ENCODE peak calls at places on chromosomes 12 and 14, in six cellular contexts. H is ovary, O is upper lobe of right lung, N is IMR-90, U is kidney, W is AG04450. Z is an unnamed sample.

GRCh38 chr12:95838125-95838524 is 20.6 kb upstream of the SNRPF start:
- DNase-seq in H (no peak), O (no peak), N (peak; percentile 72), U (no peak), W (no peak), Z (peak; percentile 92)

GRCh38 chr12:93125126-93125525 is 196.0 kb upstream of the EEA1 start:
- DNase-seq in H (no peak), O (no peak), N (no peak), U (no peak), W (no peak), Z (no peak)

GRCh38 chr12:105057174-105057573 is 27.1 kb downstream of the ALDH1L2 start:
- DNase-seq in H (no peak), O (no peak), N (no peak), U (no peak), W (no peak), Z (no peak)

GRCh38 chr12:131321988-131322387 is 368.3 kb downstream of the ADGRD1 start:
- DNase-seq in H (no peak), O (no peak), N (no peak), U (no peak), W (no peak), Z (no peak)

GRCh38 chr12:57389033-57389432 is 41.8 kb downstream of the R3HDM2 start:
- DNase-seq in H (no peak), O (no peak), N (peak; percentile 95), U (no peak), W (peak; percentile 59), Z (peak; percentile 35)

GRCh38 chr14:102568115-102568614 is 24.3 kb upstream of the RCOR1 start:
- DNase-seq in H (no peak), O (no peak), N (no peak), U (no peak), W (no peak), Z (no peak)

GRCh38 chr14:91313852-91314251 is 69.3 kb upstream of the GPR68 start:
- DNase-seq in H (no peak), O (no peak), N (no peak), U (no peak), W (no peak), Z (no peak)

GRCh38 chr12:3043406-3043805 is 33.8 kb upstream of the TSPAN9 start:
- DNase-seq in H (no peak), O (no peak), N (no peak), U (no peak), W (no peak), Z (no peak)

GRCh38 chr14:97101561-97101960 is 304.4 kb downstream of the VRK1 start:
- DNase-seq in H (no peak), O (no peak), N (no peak), U (no peak), W (no peak), Z (no peak)

GRCh38 chr14:56759633-56760032 is 50.6 kb downstream of the OTX2 start:
- DNase-seq in H (no peak), O (no peak), N (no peak), U (no peak), W (no peak), Z (no peak)

GRCh38 chr12:46089414-46090162 is 99.2 kb upstream of the SCAF11 start:
- DNase-seq in H (no peak), O (no peak), N (no peak), U (no peak), W (no peak), Z (no peak)

GRCh38 chr12:93571360-93571853 is 1.1 kb upstream of the SOCS2 start:
- DNase-seq in H (peak; percentile 83), O (peak; percentile 87), N (peak; percentile 55), U (peak; percentile 92), W (no peak), Z (no peak)

GRCh38 chr12:6843118-6843902 is 2.6 kb downstream of the GNB3 start:
- DNase-seq in H (no peak), O (no peak), N (no peak), U (no peak), W (no peak), Z (no peak)

GRCh38 chr14:69316449-69317391 is 56.8 kb downstream of the GALNT16 start:
- DNase-seq in H (peak; percentile 63), O (peak; percentile 61), N (peak; percentile 98), U (peak; percentile 76), W (peak; percentile 94), Z (peak; percentile 96)

GRCh38 chr12:128258866-128259555 is 8.0 kb upstream of the TMEM132C start:
- DNase-seq in H (no peak), O (no peak), N (no peak), U (no peak), W (no peak), Z (no peak)

GRCh38 chr14:65361920-65362319 is 50.6 kb upstream of the FUT8 start:
- DNase-seq in H (peak; percentile 41), O (no peak), N (peak; percentile 90), U (no peak), W (peak; percentile 73), Z (no peak)

GRCh38 chr14:35250319-35250718 is 41.9 kb upstream of the PSMA6 start:
- DNase-seq in H (no peak), O (no peak), N (no peak), U (no peak), W (no peak), Z (no peak)

GRCh38 chr12:48966177-48966890 is 5.2 kb downstream of the WNT10B start:
- DNase-seq in H (no peak), O (no peak), N (no peak), U (no peak), W (no peak), Z (no peak)

GRCh38 chr14:99502989-99503421 is 21.8 kb downstream of the CCNK start:
- DNase-seq in H (no peak), O (peak; percentile 48), N (no peak), U (peak; percentile 38), W (no peak), Z (no peak)

GRCh38 chr12:132352896-132353800 is 23.8 kb upstream of the GALNT9 start:
- DNase-seq in H (no peak), O (no peak), N (no peak), U (peak; percentile 72), W (no peak), Z (no peak)

GRCh38 chr12:81245918-81246611 is 168.2 kb downstream of the ACSS3 start:
- DNase-seq in H (no peak), O (no peak), N (no peak), U (no peak), W (no peak), Z (no peak)

GRCh38 chr12:58588771-58589170 is 331.5 kb downstream of the LRIG3 start:
- DNase-seq in H (no peak), O (no peak), N (peak; percentile 81), U (no peak), W (no peak), Z (no peak)

GRCh38 chr14:59195898-59196297 is 7.4 kb downstream of the DAAM1 start:
- DNase-seq in H (no peak), O (no peak), N (no peak), U (no peak), W (no peak), Z (no peak)

GRCh38 chr14:46108228-46108627 is 543.4 kb downstream of the RPL10L start:
- DNase-seq in H (no peak), O (no peak), N (no peak), U (peak; percentile 19), W (no peak), Z (no peak)

GRCh38 chr12:114625294-114625851 is 58.6 kb downstream of the TBX3 start:
- DNase-seq in H (peak; percentile 38), O (no peak), N (peak; percentile 72), U (no peak), W (peak; percentile 42), Z (peak; percentile 40)
- TF ChIP-seq CTCF in H (no peak), O (peak; percentile 62), N (peak; percentile 87), U (peak; percentile 62), W (peak; percentile 92), Z (peak; percentile 88)

GRCh38 chr14:95134304-95134933 is 22.9 kb downstream of the DICER1 start:
- DNase-seq in H (no peak), O (no peak), N (peak; percentile 76), U (no peak), W (no peak), Z (no peak)
- H3K4me3 ChIP-seq in H (no peak overlapping the region), O (no peak overlapping the region), N (no peak overlapping the region), U (no peak overlapping the region), W (no peak overlapping the region), Z (no peak overlapping the region)

DNA sequence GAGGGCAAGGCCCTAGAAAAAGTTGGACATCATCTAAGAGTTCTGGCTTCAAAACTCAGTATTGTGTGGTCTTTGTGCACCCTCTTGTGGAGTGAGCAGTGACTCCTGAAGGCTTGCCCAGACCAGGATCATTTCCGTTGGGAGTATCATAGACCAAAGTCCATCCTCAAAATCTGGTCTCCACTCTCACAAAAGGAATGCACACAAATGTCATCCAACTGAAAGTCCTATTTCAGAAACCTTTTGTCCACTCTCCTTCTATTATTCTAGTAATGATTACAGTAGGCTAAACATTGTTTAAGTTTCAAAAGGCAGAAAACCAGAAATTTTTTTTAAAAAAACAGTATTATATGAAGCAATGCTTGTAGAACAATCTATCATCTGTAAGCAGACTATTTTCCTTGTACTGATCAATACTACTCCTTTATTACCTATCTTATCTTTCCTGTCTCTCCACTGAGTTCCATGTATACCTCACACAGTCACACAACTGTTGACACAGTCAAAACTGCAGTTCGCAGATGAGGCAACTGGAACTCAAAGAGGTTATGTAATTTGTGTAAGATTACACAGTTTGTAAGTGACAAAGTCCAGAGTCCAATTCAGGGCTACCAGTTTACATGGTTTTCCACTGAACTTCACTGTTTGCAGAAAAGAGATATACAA is 41.4 kb downstream of the COX16 start:
- DNase-seq in H (no peak), O (no peak), N (peak; percentile 61), U (no peak), W (peak; percentile 20), Z (peak; percentile 36)
- TF ChIP-seq CTCF in H (no peak), O (peak; percentile 18), N (peak; percentile 63), U (peak; percentile 52), W (peak; percentile 64), Z (peak; percentile 59)

DNA sequence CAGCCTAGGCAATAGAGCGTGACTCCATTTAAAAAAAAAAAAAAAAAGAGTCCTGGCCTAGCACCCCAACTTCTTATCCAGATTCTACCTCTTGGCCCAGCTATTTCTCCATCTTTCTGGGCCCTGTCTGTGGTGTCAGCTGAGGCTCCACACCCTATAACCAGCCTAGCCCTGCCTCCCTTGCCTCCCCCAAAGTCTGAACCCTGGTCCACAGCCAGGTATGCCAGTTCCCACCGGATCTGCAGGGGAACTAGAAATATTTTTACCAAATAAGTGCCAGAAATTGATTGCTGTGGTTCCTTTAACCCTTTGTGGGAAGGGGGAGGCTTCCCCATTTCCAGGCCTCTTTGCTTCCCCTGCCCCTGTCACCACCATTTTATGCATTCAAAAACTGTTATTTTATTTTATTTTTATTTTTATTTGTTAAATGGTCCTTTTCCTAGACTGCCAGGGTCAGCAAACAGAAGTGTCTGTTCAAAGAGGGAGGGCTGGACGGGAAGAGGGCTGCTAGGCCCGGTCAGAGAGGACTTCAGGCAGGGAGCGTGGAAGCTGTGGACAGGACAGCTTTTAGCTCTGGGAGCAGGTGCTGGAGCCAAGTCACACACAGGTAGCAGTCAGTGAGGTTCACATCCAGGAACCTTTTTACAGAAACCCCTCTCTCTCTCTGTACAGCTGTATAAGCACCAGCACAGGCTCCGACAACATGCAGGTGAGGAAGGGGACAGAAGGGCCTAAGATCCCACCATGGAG is 23.2 kb downstream of the TTC9 start:
- DNase-seq in H (no peak), O (no peak), N (no peak), U (no peak), W (no peak), Z (no peak)
- H3K4me3 ChIP-seq in H (no peak overlapping the region), O (no peak overlapping the region), N (no peak overlapping the region), U (no peak overlapping the region), W (no peak overlapping the region), Z (no peak overlapping the region)

Z was measured in HFF-Myc.